ENCODE peak calls at places on chromosomes 11 and 22, in six cellular contexts. B, I, Z, O, Q and G are unnamed samples.

GRCh38 chr22:38455530-38456271 is 702 bp upstream of the KCNJ4 start:
- DNase-seq in B (no peak), O (no peak), I (no peak), Z (no peak), Q (no peak), G (peak)

GRCh38 chr11:126839496-126839895 is 161.1 kb downstream of the KIRREL3 start:
- DNase-seq in I (no peak), O (no peak), Z (no peak), Q (no peak), B (no peak), G (no peak)

GRCh38 chr11:12403122-12403994 is 26.0 kb downstream of the PARVA start:
- DNase-seq in Q (no peak), B (no peak), O (no peak), I (no peak), Z (no peak), G (no peak)

GRCh38 chr22:46661221-46661851 is 41.1 kb downstream of the GRAMD4 start:
- DNase-seq in B (no peak), O (peak), Q (peak), I (no peak), Z (no peak), G (no peak)

GRCh38 chr11:109133159-109133558 is 288.8 kb upstream of the C11orf87 start:
- DNase-seq in O (no peak), I (no peak), Q (no peak), B (no peak), Z (no peak), G (no peak)

GRCh38 chr11:96658436-96658835 is 268.6 kb downstream of the JRKL start:
- DNase-seq in O (no peak), B (no peak), Z (no peak), I (no peak), Q (no peak), G (no peak)

GRCh38 chr11:125956371-125956770 is 10.5 kb downstream of the VSIG10L2 start:
- DNase-seq in B (no peak), O (no peak), I (no peak), Q (no peak), Z (no peak), G (no peak)

GRCh38 chr11:19821412-19821875 is 108.8 kb downstream of the NAV2 start:
- DNase-seq in O (no peak), Z (no peak), B (no peak), Q (no peak), I (no peak), G (no peak)

GRCh38 chr22:46574993-46575914 is 37.8 kb upstream of the CELSR1 start:
- DNase-seq in B (peak), I (peak), Z (no peak), O (no peak), Q (no peak), G (no peak)

GRCh38 chr11:65796726-65797601 is 10.1 kb downstream of the OVOL1 start:
- DNase-seq in I (no peak), B (no peak), Z (no peak), Q (no peak), O (no peak), G (no peak)

GRCh38 chr22:20464096-20464614 is 26.5 kb upstream of the SCARF2 start:
- DNase-seq in Z (peak), B (no peak), Q (peak), O (peak), I (peak), G (peak)

GRCh38 chr11:19511413-19512183 is 201.0 kb upstream of the NAV2 start:
- DNase-seq in O (no peak), B (peak), Z (no peak), Q (no peak), I (no peak), G (no peak)

GRCh38 chr11:46972821-46973220 is 36.3 kb downstream of the CSTPP1 start:
- DNase-seq in Z (no peak), B (no peak), Q (no peak), I (no peak), O (no peak), G (no peak)

GRCh38 chr11:67283490-67283963 is 5.6 kb upstream of the ANKRD13D start:
- DNase-seq in I (peak), Q (no peak), Z (no peak), B (no peak), O (no peak), G (no peak)

GRCh38 chr11:133946541-133947297 is 10.0 kb downstream of the IGSF9B start:
- DNase-seq in Z (peak), B (no peak), I (no peak), O (no peak), Q (peak), G (no peak)

GRCh38 chr11:67277231-67277961 is 11.1 kb downstream of the GRK2 start:
- DNase-seq in B (peak), O (peak), Z (peak), I (peak), Q (peak), G (peak)

GRCh38 chr11:84830372-84830771 is 796.8 kb downstream of the DLG2 start:
- DNase-seq in Z (no peak), O (no peak), Q (no peak), I (no peak), B (no peak), G (no peak)

GRCh38 chr11:88059326-88059725 is 115.9 kb downstream of the RAB38 start:
- DNase-seq in B (no peak), O (no peak), Q (no peak), I (no peak), Z (no peak), G (no peak)